ENCODE peak calls at places on chromosome 1, in nine cellular contexts. J, R, X, P, Z, H, D, F and G are unnamed samples.

GRCh38 chr1:113966013-113966412 is 13.3 kb upstream of the OLFML3 start:
- DNase-seq in F (no peak), D (peak; percentile 20), R (no peak), H (peak; percentile 38), J (no peak), X (no peak), P (no peak), Z (no peak), G (no peak)

GRCh38 chr1:185646202-185646683 is 87.9 kb upstream of the HMCN1 start:
- DNase-seq in D (peak; percentile 98), R (no peak), P (peak; percentile 98), H (peak; percentile 98), Z (peak; percentile 79), X (peak; percentile 99), F (peak; percentile 66), J (peak; percentile 37), G (no peak)

GRCh38 chr1:58324551-58324950 is 222.0 kb downstream of the OMA1 start:
- DNase-seq in Z (no peak), P (no peak), H (no peak), F (no peak), D (no peak), X (no peak), R (no peak), J (no peak), G (no peak)

GRCh38 chr1:162069334-162070093 is at the start of gene NOS1AP:
- DNase-seq in R (peak; percentile 92), J (peak; percentile 95), P (no peak), H (peak; percentile 38), F (peak; percentile 83), D (peak; percentile 32), Z (peak; percentile 86), X (peak; percentile 30), G (peak; percentile 83)

GRCh38 chr1:41872074-41872473 is 46.6 kb downstream of the HIVEP3 start:
- DNase-seq in J (no peak), H (no peak), X (no peak), F (no peak), D (no peak), R (no peak), P (no peak), Z (no peak), G (no peak)

GRCh38 chr1:247304046-247304445 is 27.6 kb downstream of the ZNF496 start:
- DNase-seq in D (no peak), F (no peak), J (no peak), R (no peak), X (no peak), H (no peak), P (no peak), Z (no peak), G (no peak)

GRCh38 chr1:109803901-109804331 is 40.2 kb upstream of the EPS8L3 start:
- DNase-seq in J (no peak), D (no peak), H (peak; percentile 46), R (no peak), F (no peak), Z (peak; percentile 16), X (no peak), P (no peak), G (no peak)

GRCh38 chr1:59098668-59099067 is 198.2 kb upstream of the FGGY start:
- DNase-seq in J (no peak), P (no peak), Z (no peak), D (no peak), H (no peak), R (no peak), F (no peak), X (no peak), G (no peak)

GRCh38 chr1:247496581-247497285 is 38.8 kb upstream of the OR2B11 start:
- DNase-seq in F (no peak), X (no peak), Z (no peak), R (no peak), D (no peak), J (no peak), P (no peak), H (no peak), G (no peak)

GRCh38 chr1:37360011-37360410 is 114.4 kb upstream of the ZC3H12A start:
- DNase-seq in J (no peak), P (no peak), F (no peak), Z (no peak), X (no peak), D (no peak), H (no peak), R (no peak), G (no peak)

GRCh38 chr1:33292726-33293340 is 28.1 kb downstream of the A3GALT2 start:
- DNase-seq in X (no peak), F (no peak), Z (no peak), R (no peak), D (no peak), H (no peak), J (no peak), P (peak; percentile 29), G (no peak)

GRCh38 chr1:215682232-215682631 is 115.1 kb downstream of the KCTD3 start:
- DNase-seq in X (no peak), F (no peak), H (no peak), Z (no peak), R (no peak), P (peak; percentile 33), J (peak; percentile 19), D (no peak), G (no peak)

GRCh38 chr1:43993206-43993914 is 2.0 kb downstream of the CCDC24 start:
- DNase-seq in X (no peak), P (no peak), F (no peak), R (no peak), J (no peak), H (no peak), Z (no peak), D (no peak), G (no peak)

GRCh38 chr1:43995984-43996732 is 4.8 kb downstream of the CCDC24 start:
- DNase-seq in J (peak; percentile 89), H (no peak), Z (no peak), X (no peak), F (no peak), R (no peak), D (no peak), P (no peak), G (no peak)

GRCh38 chr1:43996733-43997115 is 5.3 kb downstream of the CCDC24 start:
- DNase-seq in H (no peak), J (peak; percentile 74), F (no peak), D (no peak), R (no peak), Z (no peak), P (no peak), X (no peak), G (no peak)

GRCh38 chr1:43994071-43994470 is 2.7 kb downstream of the CCDC24 start:
- DNase-seq in H (no peak), J (no peak), Z (no peak), D (no peak), F (no peak), P (no peak), X (no peak), R (no peak), G (no peak)

GRCh38 chr1:43994794-43995790 is 3.7 kb downstream of the CCDC24 start:
- DNase-seq in X (peak; percentile 33), Z (peak; percentile 82), D (no peak), J (peak; percentile 71), R (peak; percentile 55), H (peak; percentile 39), F (no peak), P (no peak), G (peak; percentile 55)
- TF ChIP-seq CTCF in X (peak; percentile 38), Z (peak; percentile 74), D (peak; percentile 33), J (peak; percentile 41), R (peak; percentile 27), H (peak; percentile 44), F (no peak), P (peak; percentile 29), G (no peak)

DNA sequence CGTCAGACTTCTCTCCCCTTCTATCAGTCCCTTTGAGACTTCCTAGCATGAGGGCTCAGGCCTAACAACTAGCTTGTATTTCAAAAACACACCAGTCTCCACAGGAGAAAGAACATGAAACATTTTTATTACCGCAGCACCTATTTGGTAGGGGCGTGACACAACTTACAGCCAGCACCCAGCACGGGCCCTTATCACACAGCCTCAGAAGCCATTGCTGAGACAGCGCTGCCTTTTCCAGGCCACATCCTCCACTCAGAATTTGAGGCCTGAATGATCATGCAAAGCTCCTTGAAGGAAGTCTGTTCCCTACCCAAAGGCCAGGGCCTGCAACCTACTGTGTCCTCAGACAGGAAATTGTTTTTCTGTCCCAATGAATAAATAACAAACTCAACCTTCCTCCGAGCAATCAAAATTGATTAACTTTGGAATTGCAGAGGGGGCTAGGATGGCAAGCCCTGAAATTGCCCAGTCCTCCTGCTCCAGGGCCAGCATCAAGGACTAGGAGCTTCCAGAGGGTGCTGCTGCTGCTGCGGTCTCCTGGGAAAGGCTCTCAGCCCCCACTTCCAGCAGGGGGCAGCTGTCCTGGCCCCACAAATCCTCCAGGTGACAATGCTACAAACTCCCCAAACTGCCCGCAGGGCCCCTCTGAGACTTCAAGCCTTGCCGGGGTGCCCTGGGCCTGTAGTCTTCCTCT is 94.3 kb upstream of the GALNT2 start:
- DNase-seq in R (peak; percentile 22), J (peak; percentile 8), H (no peak), Z (peak; percentile 75), F (no peak), X (no peak), P (no peak), D (no peak), G (no peak)
- TF ChIP-seq CTCF in R (peak; percentile 27), J (peak; percentile 21), H (peak; percentile 14), Z (peak; percentile 78), F (no peak), X (peak; percentile 12), P (peak; percentile 14), D (peak; percentile 18), G (no peak)

DNA sequence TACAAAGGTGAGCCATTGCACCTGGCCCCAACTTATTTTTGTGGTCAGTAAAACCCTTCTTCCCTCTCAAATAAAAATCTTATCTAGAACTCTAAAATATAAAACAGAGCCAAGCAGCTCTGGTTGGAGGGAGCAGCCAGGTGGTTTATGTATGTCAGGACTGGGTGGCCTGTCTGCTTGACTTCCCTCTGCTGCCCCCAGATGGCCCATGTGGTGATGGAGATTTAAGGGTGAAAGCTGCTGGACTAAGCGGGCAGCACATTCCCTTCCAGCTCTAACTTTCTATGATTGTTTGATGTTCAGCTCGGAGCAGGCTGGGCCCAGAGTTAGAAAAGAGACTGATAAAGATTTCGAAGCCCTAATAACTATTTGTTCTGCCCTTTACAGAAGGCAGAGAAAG is 11.9 kb upstream of the PAQR6 start:
- DNase-seq in Z (no peak), J (peak; percentile 64), F (no peak), D (no peak), P (no peak), X (no peak), R (no peak), H (no peak), G (peak; percentile 50)
- TF ChIP-seq CTCF in Z (peak; percentile 41), J (peak; percentile 32), F (no peak), D (no peak), P (no peak), X (peak; percentile 20), R (peak; percentile 17), H (no peak), G (no peak)

DNA sequence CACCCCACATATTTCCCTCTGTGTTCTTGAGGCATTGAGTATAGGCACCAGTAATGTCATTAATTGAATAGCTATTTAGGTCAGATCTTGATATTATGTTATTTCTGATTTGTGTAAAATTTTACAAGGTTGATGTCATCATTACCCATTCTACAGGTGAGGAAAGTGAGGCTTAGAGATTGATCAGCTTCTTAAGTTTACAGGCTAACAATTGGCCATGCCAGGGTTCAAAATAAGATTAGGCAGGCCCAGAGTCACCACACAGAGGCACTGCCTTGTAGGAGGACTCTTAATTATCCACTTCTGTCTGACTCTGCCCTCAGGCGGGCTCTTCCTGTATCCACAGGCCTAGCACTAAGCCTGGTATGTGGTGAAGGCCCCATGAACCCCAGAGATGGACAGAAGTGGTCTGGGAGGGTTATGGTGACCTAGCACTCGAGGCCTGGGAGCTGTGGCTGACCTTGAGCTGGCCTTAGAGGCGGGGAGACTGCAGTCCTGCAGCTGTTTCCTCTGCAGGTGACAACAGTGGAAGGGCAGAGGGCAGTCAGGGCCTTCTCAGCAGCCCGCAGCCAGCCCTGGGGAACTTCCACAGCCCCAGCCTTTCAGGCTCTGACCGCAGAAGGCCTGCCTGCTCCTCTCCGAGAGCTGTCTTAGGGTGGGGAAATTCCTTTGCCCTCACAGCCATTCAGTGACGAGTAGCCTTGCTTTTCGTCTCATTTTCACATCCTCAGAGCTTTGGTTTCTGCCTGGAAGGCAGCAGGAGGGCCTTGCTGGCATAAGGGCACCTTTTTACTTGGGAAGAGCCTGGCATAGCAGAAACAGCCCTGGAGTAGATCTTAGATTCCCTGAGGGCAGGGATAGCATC is 12.2 kb downstream of the ZDHHC18 start:
- DNase-seq in D (no peak), P (no peak), X (no peak), J (no peak), Z (no peak), F (no peak), R (peak; percentile 87), H (no peak), G (no peak)
- TF ChIP-seq CTCF in D (no peak), P (no peak), X (no peak), J (no peak), Z (no peak), F (no peak), R (no peak), H (no peak), G (no peak)